ENCODE peak calls at places on chromosomes 4 and X, in six cellular contexts. One of them, this sample, is unnamed.

GRCh38 chr4:81472249-81473085 is 760 bp upstream of the RASGEF1B start:
- DNase-seq in MM.1S: peak; percentile 86
- DNase-seq in SK-N-SH: peak; percentile 23
- DNase-seq in PC-3: no peak
- DNase-seq in HCT116: no peak
- DNase-seq in Karpas-422: peak; percentile 76
- DNase-seq in this sample: peak; percentile 53

GRCh38 chr4:7408166-7408565 is 26.6 kb downstream of the PSAPL1 start:
- DNase-seq in Karpas-422: no peak
- DNase-seq in PC-3: no peak
- DNase-seq in SK-N-SH: no peak
- DNase-seq in HCT116: no peak
- DNase-seq in MM.1S: no peak
- DNase-seq in this sample: no peak

GRCh38 chr4:3442959-3443749 is 1.4 kb downstream of the HGFAC start:
- DNase-seq in HCT116: no peak
- DNase-seq in MM.1S: peak; percentile 41
- DNase-seq in Karpas-422: peak; percentile 84
- DNase-seq in SK-N-SH: peak; percentile 94
- DNase-seq in PC-3: peak; percentile 59
- DNase-seq in this sample: peak; percentile 67

GRCh38 chr4:129082302-129082701 is 11.0 kb downstream of the SCLT1 start:
- DNase-seq in Karpas-422: no peak
- DNase-seq in MM.1S: no peak
- DNase-seq in HCT116: no peak
- DNase-seq in SK-N-SH: no peak
- DNase-seq in PC-3: no peak
- DNase-seq in this sample: no peak

GRCh38 chr4:6032249-6033244 is 14.3 kb upstream of the C4orf50 start:
- DNase-seq in SK-N-SH: no peak
- DNase-seq in Karpas-422: no peak
- DNase-seq in HCT116: no peak
- DNase-seq in MM.1S: peak; percentile 29
- DNase-seq in PC-3: no peak
- DNase-seq in this sample: no peak

GRCh38 chr4:148007303-148007702 is 275.4 kb downstream of the ARHGAP10 start:
- DNase-seq in MM.1S: no peak
- DNase-seq in HCT116: peak; percentile 72
- DNase-seq in PC-3: peak; percentile 95
- DNase-seq in SK-N-SH: no peak
- DNase-seq in Karpas-422: no peak
- DNase-seq in this sample: peak; percentile 96

GRCh38 chr4:134531013-134531412 is 329.4 kb upstream of the PABPC4L start:
- DNase-seq in HCT116: no peak
- DNase-seq in SK-N-SH: no peak
- DNase-seq in MM.1S: no peak
- DNase-seq in PC-3: no peak
- DNase-seq in Karpas-422: no peak
- DNase-seq in this sample: no peak

GRCh38 chr4:39976945-39977488 is 694 bp downstream of the PDS5A start:
- DNase-seq in MM.1S: peak; percentile 36
- DNase-seq in Karpas-422: peak; percentile 76
- DNase-seq in PC-3: no peak
- DNase-seq in HCT116: no peak
- DNase-seq in SK-N-SH: no peak
- DNase-seq in this sample: peak; percentile 56

GRCh38 chrX:132041016-132041415 is 17.9 kb downstream of the STK26 start:
- DNase-seq in MM.1S: no peak
- DNase-seq in PC-3: peak; percentile 61
- DNase-seq in Karpas-422: no peak
- DNase-seq in HCT116: no peak
- DNase-seq in SK-N-SH: no peak
- DNase-seq in this sample: peak; percentile 21

DNA sequence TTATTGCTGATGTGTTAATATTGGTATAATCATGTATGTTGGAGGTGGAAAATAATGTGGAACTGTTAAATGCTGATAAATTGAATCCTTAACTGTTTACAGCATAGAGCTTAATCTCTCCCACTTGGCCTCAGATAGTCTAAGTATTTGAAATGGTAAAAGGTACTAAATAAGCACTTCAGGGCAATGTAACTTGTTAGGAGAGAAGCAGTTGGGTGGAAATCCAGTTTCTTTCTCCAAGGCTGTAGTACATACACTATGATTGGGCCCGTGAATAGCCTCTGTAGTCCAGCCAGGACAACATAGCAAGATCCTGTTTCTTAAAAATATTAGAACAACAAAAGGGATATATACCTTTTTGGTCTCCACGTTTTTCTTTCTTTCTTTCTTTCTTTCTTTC is 39.7 kb downstream of the NUDT9 start:
- DNase-seq in SK-N-SH: no peak
- DNase-seq in MM.1S: no peak
- DNase-seq in PC-3: no peak
- DNase-seq in HCT116: no peak
- DNase-seq in Karpas-422: no peak
- DNase-seq in this sample: no peak
- H3K9me2 ChIP-seq in SK-N-SH: no peaks in the 10 kb centered on the region
- H3K9me2 ChIP-seq in MM.1S: no peaks in the 10 kb centered on the region
- H3K9me2 ChIP-seq in PC-3: no peaks in the 10 kb centered on the region
- H3K9me2 ChIP-seq in HCT116: no peaks in the 10 kb centered on the region
- H3K9me2 ChIP-seq in Karpas-422: no peaks in the 10 kb centered on the region
- H3K9me2 ChIP-seq in this sample: no peaks in the 10 kb centered on the region

GRCh38 chr4:76589402-76589801 is 154.4 kb downstream of the SHROOM3 start:
- DNase-seq in PC-3: peak; percentile 26
- DNase-seq in MM.1S: no peak
- DNase-seq in Karpas-422: no peak
- DNase-seq in SK-N-SH: no peak
- DNase-seq in HCT116: no peak
- DNase-seq in this sample: peak; percentile 88
- H3K9ac ChIP-seq in PC-3: no peak overlapping the region
- H3K9ac ChIP-seq in MM.1S: no peak overlapping the region
- H3K9ac ChIP-seq in Karpas-422: no peak overlapping the region
- H3K9ac ChIP-seq in SK-N-SH: peak overlapping the region; percentile 96
- H3K9ac ChIP-seq in HCT116: peak overlapping the region; percentile 57
- H3K9ac ChIP-seq in this sample: peak overlapping the region; percentile 84

GRCh38 chrX:15877380-15877779 is 22.8 kb upstream of the AP1S2 start:
- DNase-seq in HCT116: no peak
- DNase-seq in Karpas-422: no peak
- DNase-seq in MM.1S: no peak
- DNase-seq in SK-N-SH: no peak
- DNase-seq in PC-3: peak; percentile 22
- DNase-seq in this sample: peak; percentile 60

GRCh38 chrX:15869695-15870094 is 15.1 kb upstream of the AP1S2 start:
- DNase-seq in HCT116: no peak
- DNase-seq in SK-N-SH: no peak
- DNase-seq in MM.1S: no peak
- DNase-seq in Karpas-422: no peak
- DNase-seq in PC-3: no peak
- DNase-seq in this sample: no peak

GRCh38 chrX:15873566-15873965 is 19.0 kb upstream of the AP1S2 start:
- DNase-seq in HCT116: no peak
- DNase-seq in PC-3: no peak
- DNase-seq in MM.1S: no peak
- DNase-seq in Karpas-422: no peak
- DNase-seq in SK-N-SH: no peak
- DNase-seq in this sample: no peak

DNA sequence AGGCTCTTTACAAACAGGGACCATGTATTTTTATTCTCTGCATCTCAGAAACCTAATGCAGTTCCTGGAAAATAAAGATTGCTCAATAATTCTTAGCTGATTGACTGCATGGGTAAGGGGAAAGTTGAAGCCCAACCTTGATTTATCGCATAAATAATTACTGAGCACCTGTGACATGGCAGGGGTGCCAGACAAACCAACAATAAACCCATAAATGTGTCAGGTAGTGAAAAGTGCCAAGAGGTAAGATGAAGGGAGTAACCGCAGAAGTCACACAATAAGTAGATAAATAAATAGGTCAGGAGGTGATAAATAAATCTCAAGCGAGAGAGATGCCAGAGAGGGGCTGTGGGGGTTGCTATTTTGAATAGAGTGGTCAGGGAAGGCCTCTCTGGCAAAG is 20.1 kb upstream of the AP1S2 start:
- DNase-seq in Karpas-422: no peak
- DNase-seq in SK-N-SH: no peak
- DNase-seq in PC-3: no peak
- DNase-seq in MM.1S: no peak
- DNase-seq in HCT116: no peak
- DNase-seq in this sample: no peak
- H3K9me2 ChIP-seq in Karpas-422: no peaks in the 10 kb centered on the region
- H3K9me2 ChIP-seq in SK-N-SH: no peaks in the 10 kb centered on the region
- H3K9me2 ChIP-seq in PC-3: no peaks in the 10 kb centered on the region
- H3K9me2 ChIP-seq in MM.1S: no peaks in the 10 kb centered on the region
- H3K9me2 ChIP-seq in HCT116: no peaks in the 10 kb centered on the region
- H3K9me2 ChIP-seq in this sample: no peaks in the 10 kb centered on the region

DNA sequence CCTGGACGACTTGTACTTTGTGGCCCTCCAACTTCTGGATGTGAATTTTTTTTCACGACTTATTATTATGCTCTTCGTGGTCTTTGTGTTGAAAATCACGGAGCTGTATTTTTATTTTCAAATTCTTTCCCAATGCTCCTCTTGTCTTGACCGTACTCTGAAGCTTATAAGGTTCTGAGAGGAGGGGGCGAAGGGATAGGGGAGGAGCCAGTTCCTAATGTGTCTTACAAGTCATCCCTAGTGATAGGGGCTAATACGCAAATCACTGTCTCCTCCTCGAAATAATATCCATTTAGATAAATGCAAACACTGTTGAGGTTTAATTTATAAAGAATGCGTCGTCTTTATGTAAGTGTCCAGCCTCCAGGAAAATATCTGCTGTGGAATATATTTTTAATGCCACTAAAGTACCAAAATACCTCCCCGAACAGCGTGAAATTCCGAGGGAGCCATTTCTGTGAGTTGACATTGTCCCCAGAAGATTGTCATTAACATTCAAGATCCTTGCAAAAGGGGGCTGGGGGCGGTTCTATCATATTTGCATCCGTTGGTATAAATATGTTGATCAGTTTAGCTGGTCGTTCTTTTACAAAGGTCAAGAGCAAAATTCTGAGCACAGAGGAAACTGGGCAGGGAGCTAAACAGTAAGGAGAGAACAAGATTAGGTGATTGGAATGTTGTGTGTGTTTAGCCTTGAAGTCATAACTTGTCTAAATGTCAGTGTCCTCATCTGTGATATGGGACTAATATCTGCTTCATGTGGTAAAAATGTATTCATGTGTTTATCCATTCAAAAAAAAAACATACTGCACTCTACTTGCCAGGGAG is 3.7 kb upstream of the FAT1 start:
- DNase-seq in SK-N-SH: no peak
- DNase-seq in Karpas-422: no peak
- DNase-seq in PC-3: peak; percentile 15
- DNase-seq in HCT116: no peak
- DNase-seq in MM.1S: no peak
- DNase-seq in this sample: peak; percentile 12
- H3K9ac ChIP-seq in SK-N-SH: peak overlapping the region; percentile 86
- H3K9ac ChIP-seq in Karpas-422: no peak overlapping the region
- H3K9ac ChIP-seq in PC-3: peak overlapping the region; percentile 87
- H3K9ac ChIP-seq in HCT116: peak overlapping the region; percentile 92
- H3K9ac ChIP-seq in MM.1S: peak overlapping the region; percentile 92
- H3K9ac ChIP-seq in this sample: peak overlapping the region; percentile 92

DNA sequence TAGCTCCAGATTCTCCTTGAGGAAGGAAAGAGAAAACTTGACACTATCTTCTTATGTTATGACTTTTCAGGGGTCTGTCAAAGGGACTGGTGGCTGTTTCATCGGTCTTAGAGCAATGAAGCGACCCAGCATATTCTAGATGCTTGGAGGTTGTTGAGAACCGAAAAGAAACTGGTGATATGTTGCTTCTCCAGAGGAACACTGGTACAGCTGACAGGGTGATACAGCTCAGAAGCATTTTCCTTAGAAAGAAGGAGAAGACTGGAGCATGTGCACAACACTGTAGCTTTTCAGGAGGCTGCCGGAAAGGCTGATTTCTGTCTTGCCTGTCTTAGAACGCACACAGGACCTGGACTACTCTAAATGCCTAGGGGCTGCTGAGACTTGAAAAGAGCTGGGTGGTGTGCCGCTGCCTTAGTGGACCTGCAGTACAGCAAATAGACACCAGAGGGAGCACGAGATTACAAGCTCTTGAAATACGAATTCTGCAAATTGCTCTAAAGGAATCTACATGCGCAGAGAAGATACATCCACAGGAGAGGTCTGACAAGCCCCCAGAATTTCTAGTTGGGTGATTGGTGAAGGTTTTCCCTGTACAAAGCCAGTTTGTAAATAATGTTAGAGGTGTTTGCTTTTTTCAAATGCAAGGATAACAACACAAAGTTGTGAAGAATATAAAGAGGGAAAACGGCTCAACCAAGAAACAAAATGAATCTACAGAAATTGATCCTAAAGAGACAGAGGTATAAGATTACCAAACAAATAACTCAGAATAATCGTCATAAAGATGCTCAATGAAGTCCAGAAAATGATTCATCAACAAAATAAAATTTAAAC is 223.1 kb upstream of the DMD start:
- DNase-seq in PC-3: peak; percentile 66
- DNase-seq in MM.1S: peak; percentile 56
- DNase-seq in HCT116: no peak
- DNase-seq in Karpas-422: peak; percentile 88
- DNase-seq in SK-N-SH: peak; percentile 42
- DNase-seq in this sample: peak; percentile 39
- H3K9me2 ChIP-seq in PC-3: no peaks in the 10 kb centered on the region
- H3K9me2 ChIP-seq in MM.1S: no peaks in the 10 kb centered on the region
- H3K9me2 ChIP-seq in HCT116: no peaks in the 10 kb centered on the region
- H3K9me2 ChIP-seq in Karpas-422: no peaks in the 10 kb centered on the region
- H3K9me2 ChIP-seq in SK-N-SH: no peaks in the 10 kb centered on the region
- H3K9me2 ChIP-seq in this sample: no peaks in the 10 kb centered on the region